ENCODE peak calls at places on chromosomes 3 and 15, in eight cellular contexts. F is SK-N-SH, O is psoas muscle, Z is tibial artery, D is IMR-90, Q is breast epithelium, P is Peyer's patch, T is ovary. J is an unnamed sample.

GRCh38 chr15:70240082-70240481 is 142.4 kb upstream of the TLE3 start:
- DNase-seq in D (no peak), Z (no peak), T (no peak), Q (no peak), F (no peak), P (peak; percentile 77), O (no peak), J (no peak)

GRCh38 chr3:113150253-113150652 is 61.1 kb upstream of the BOC start:
- DNase-seq in D (no peak), Z (no peak), Q (no peak), P (no peak), O (no peak), F (no peak), T (no peak), J (no peak)

GRCh38 chr3:126936853-126937395 is 46.0 kb upstream of the PLXNA1 start:
- DNase-seq in D (no peak), Q (no peak), P (no peak), Z (no peak), F (no peak), O (no peak), T (no peak), J (no peak)

GRCh38 chr3:133426721-133427120 is 26.9 kb downstream of the BFSP2 start:
- DNase-seq in D (peak; percentile 86), O (no peak), P (no peak), Q (no peak), T (no peak), F (no peak), Z (no peak), J (peak; percentile 94)

GRCh38 chr3:125313060-125313635 is 62.0 kb downstream of the ZNF148 start:
- DNase-seq in F (no peak), T (no peak), D (peak; percentile 79), Q (no peak), P (no peak), O (no peak), Z (no peak), J (no peak)

GRCh38 chr15:68259883-68260282 is 17.7 kb upstream of the FEM1B start:
- DNase-seq in D (no peak), P (no peak), Q (no peak), T (no peak), Z (no peak), F (no peak), O (no peak), J (no peak)

GRCh38 chr3:172848910-172849309 is 98.4 kb downstream of the ECT2 start:
- DNase-seq in O (no peak), Q (no peak), F (no peak), P (no peak), Z (no peak), D (peak; percentile 10), T (no peak), J (no peak)

GRCh38 chr3:105140899-105141367 is 225.8 kb upstream of the ALCAM start:
- DNase-seq in Z (no peak), T (no peak), F (no peak), Q (no peak), D (peak; percentile 1), O (no peak), P (no peak), J (no peak)

GRCh38 chr15:65366122-65366892 is 11.5 kb downstream of the IGDCC3 start:
- DNase-seq in P (no peak), F (no peak), O (no peak), T (no peak), Z (no peak), D (no peak), Q (no peak), J (no peak)

GRCh38 chr3:49351521-49352011 is 6.6 kb downstream of the GPX1 start:
- DNase-seq in F (no peak), D (peak; percentile 94), T (no peak), O (no peak), Z (no peak), Q (no peak), P (no peak), J (peak; percentile 62)

GRCh38 chr15:98958918-98959639 is 48.5 kb downstream of the PGPEP1L start:
- DNase-seq in Q (no peak), O (no peak), F (no peak), P (no peak), T (peak; percentile 32), D (no peak), Z (no peak), J (no peak)

GRCh38 chr3:30626443-30627181 is 20.2 kb downstream of the TGFBR2 start:
- DNase-seq in D (peak; percentile 76), P (no peak), F (no peak), T (no peak), Z (no peak), Q (no peak), O (no peak), J (no peak)

GRCh38 chr3:197501879-197502620 is 53.7 kb downstream of the BDH1 start:
- DNase-seq in O (no peak), Z (no peak), P (peak; percentile 86), D (peak; percentile 26), Q (no peak), F (peak; percentile 68), T (no peak), J (peak; percentile 92)

GRCh38 chr3:126678691-126679317 is 23.9 kb upstream of the TXNRD3 start:
- DNase-seq in Q (no peak), Z (no peak), F (no peak), D (no peak), P (peak; percentile 64), O (no peak), T (no peak), J (no peak)

GRCh38 chr3:100614941-100615340 is 5.5 kb downstream of the ADGRG7 start:
- DNase-seq in O (no peak), D (no peak), Q (no peak), Z (no peak), F (no peak), T (no peak), P (no peak), J (no peak)

GRCh38 chr3:131231710-131232348 is 149.7 kb upstream of the NUDT16 start:
- DNase-seq in P (no peak), F (peak; percentile 9), O (no peak), T (no peak), Z (no peak), D (no peak), Q (no peak), J (no peak)

GRCh38 chr3:158460929-158461328 is 110.1 kb upstream of the MLF1 start:
- DNase-seq in F (no peak), O (no peak), Z (no peak), P (no peak), Q (no peak), D (peak; percentile 45), T (no peak), J (no peak)

GRCh38 chr3:147392083-147392916 is 14.0 kb downstream of the ZIC4 start:
- DNase-seq in Z (no peak), T (no peak), D (no peak), O (peak; percentile 70), Q (no peak), P (no peak), F (peak; percentile 91), J (peak; percentile 95)

DNA sequence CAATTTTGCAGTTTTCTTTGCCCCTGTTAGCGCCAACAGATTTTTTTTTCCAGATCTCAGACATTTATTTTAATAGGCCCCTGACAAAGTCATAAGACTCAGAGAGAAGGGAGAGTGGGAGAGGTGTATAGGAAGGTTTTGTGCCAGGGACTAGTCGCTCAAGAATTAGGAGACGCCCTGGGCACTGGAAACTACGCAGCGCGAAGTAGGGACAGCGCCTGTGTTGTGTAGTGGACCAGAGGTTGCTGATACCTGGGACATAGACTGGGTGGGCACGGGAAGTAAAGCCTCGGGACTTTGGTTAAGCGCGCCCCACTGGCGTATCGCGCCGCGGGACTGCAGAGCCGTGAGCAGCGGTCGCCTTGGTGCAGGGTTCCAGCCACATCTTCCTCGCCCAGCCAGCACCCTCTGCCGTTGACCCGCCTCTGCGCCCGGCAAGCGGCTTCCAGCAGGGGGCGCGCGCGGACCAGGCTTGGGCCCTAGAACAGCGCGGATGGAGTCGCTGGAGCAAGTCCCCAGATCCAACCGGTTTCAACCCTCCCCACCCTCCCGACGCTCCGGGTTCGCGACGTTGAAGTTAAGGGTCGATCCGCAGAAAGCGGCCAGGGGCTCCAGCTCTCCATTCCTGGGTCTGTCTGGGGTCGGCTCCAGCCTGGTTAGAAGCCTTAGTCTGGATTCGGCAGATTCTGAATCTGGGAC is 3.0 kb upstream of the ISLR2 start:
- DNase-seq in D (peak; percentile 75), O (peak; percentile 91), P (peak; percentile 93), Z (peak; percentile 91), Q (peak; percentile 90), F (peak; percentile 94), T (peak; percentile 94), J (peak; percentile 85)
- H3K4me3 ChIP-seq in D (peak overlapping the region; percentile 16), O (peak overlapping the region; percentile 56), P (peak overlapping the region; percentile 41), Z (peak overlapping the region; percentile 33), Q (peak overlapping the region; percentile 45), F (peak overlapping the region; percentile 42), T (peak overlapping the region; percentile 26), J (peak overlapping the region; percentile 37)

GRCh38 chr15:43794269-43795037 is 2.3 kb downstream of the SERF2 start:
- DNase-seq in T (no peak), O (peak; percentile 53), D (peak; percentile 65), Q (no peak), F (no peak), P (no peak), Z (no peak), J (peak; percentile 34)
- H3K36me3 ChIP-seq in T (no peaks in the 10 kb centered on the region), O (peaks cover 55% of the 10 kb centered on the region), D (peaks cover 47% of the 10 kb centered on the region), Q (no peaks in the 10 kb centered on the region), F (peaks cover 37% of the 10 kb centered on the region), P (peaks cover 42% of the 10 kb centered on the region), Z (peaks cover 31% of the 10 kb centered on the region), J (peaks cover 56% of the 10 kb centered on the region)

GRCh38 chr3:138593488-138594149 is 441 bp downstream of the CEP70 start:
- DNase-seq in P (no peak), Z (no peak), F (no peak), T (no peak), O (no peak), Q (no peak), D (peak; percentile 7), J (no peak)

GRCh38 chr3:138594935-138595259 is 837 bp upstream of the CEP70 start:
- DNase-seq in Z (no peak), P (no peak), T (no peak), O (no peak), F (no peak), D (no peak), Q (no peak), J (no peak)

GRCh38 chr3:138591392-138591791 is 2.7 kb downstream of the CEP70 start:
- DNase-seq in D (no peak), Q (no peak), P (no peak), Z (no peak), O (no peak), F (no peak), T (no peak), J (no peak)

GRCh38 chr3:138598534-138598933 is 4.5 kb upstream of the CEP70 start:
- DNase-seq in O (no peak), Z (no peak), P (no peak), D (no peak), Q (no peak), F (no peak), T (no peak), J (no peak)

GRCh38 chr3:138594150-138594934 is at the start of gene CEP70:
- DNase-seq in P (peak; percentile 97), D (peak; percentile 95), O (peak; percentile 93), Q (peak; percentile 90), F (peak; percentile 95), Z (peak; percentile 97), T (peak; percentile 97), J (peak; percentile 88)
- H3K4me3 ChIP-seq in P (peak within 1 kb of the TSS; percentile 59), D (peak within 1 kb of the TSS; percentile 54), O (peak within 1 kb of the TSS; percentile 86), Q (peak within 1 kb of the TSS; percentile 79), F (peak within 1 kb of the TSS; percentile 92), Z (peak within 1 kb of the TSS; percentile 86), T (peak within 1 kb of the TSS; percentile 66), J (peak within 1 kb of the TSS; percentile 53)

DNA sequence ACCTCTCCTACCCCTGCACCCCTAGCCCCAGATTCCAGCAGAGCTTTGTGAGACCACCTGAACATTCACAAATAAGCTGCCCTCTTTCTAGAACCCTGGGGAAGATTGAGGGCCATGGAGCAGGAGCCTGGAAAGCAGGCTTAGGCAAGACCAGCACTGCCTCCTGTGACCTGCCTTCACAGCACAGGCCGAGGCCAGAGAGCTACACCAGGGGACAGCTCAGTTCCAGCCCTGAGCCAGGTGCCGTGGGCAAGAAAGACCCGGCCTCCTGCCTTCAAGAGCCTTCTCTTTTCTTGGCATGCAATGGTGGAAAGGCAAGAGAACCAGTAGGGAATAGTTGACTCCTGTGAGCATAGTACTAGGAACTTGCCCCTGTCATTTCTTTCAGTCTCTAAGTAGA is 48.1 kb downstream of the SLC6A6 start:
- DNase-seq in D (no peak), P (no peak), F (no peak), O (no peak), T (no peak), Q (no peak), Z (no peak), J (no peak)
- H3K36me3 ChIP-seq in D (peaks cover 50% of the 10 kb centered on the region), P (peaks cover 65% of the 10 kb centered on the region), F (peaks cover 51% of the 10 kb centered on the region), O (peaks cover 75% of the 10 kb centered on the region), T (no peaks in the 10 kb centered on the region), Q (no peaks in the 10 kb centered on the region), Z (peaks cover 34% of the 10 kb centered on the region), J (no peaks in the 10 kb centered on the region)